ENCODE peak calls at places on chromosome 6, in five cellular contexts. U is glutamatergic neuron, I is EL, K is uterus, B is NCI-H748 treated with DMSO at 0.1 percent for 48 hours. E is an unnamed sample.

GRCh38 chr6:29965873-29966601 is 23.7 kb downstream of the HLA-A start:
- DNase-seq in B (peak; percentile 75), I (peak; percentile 61), U (peak; percentile 49), K (peak; percentile 73), E (peak; percentile 93)

GRCh38 chr6:2857580-2858337 is 16.1 kb upstream of the SERPINB1 start:
- DNase-seq in B (no peak), I (peak; percentile 78), K (no peak), U (no peak), E (peak; percentile 85)

GRCh38 chr6:16849280-16850210 is 88.3 kb upstream of the ATXN1 start:
- DNase-seq in K (no peak), I (peak; percentile 62), B (peak; percentile 90), U (no peak), E (peak; percentile 87)

GRCh38 chr6:143928853-143929252 is 64.6 kb downstream of the ZC2HC1B start:
- DNase-seq in B (no peak), K (no peak), U (no peak), I (no peak), E (no peak)

GRCh38 chr6:116158641-116159040 is 32.7 kb upstream of the COL10A1 start:
- DNase-seq in K (no peak), I (peak; percentile 23), B (no peak), U (no peak), E (peak; percentile 49)

GRCh38 chr6:70210462-70210861 is 92.4 kb downstream of the COL9A1 start:
- DNase-seq in I (no peak), K (no peak), B (no peak), U (no peak), E (no peak)

GRCh38 chr6:139303176-139303575 is 11.4 kb upstream of the TXLNB start:
- DNase-seq in U (no peak), I (no peak), B (no peak), K (no peak), E (no peak)

GRCh38 chr6:139378882-139379341 is 4.5 kb upstream of the CITED2 start:
- DNase-seq in I (peak; percentile 57), U (no peak), B (no peak), K (no peak), E (peak; percentile 53)

GRCh38 chr6:135094403-135094821 is 39.8 kb upstream of the HBS1L start:
- DNase-seq in I (peak; percentile 14), K (no peak), B (no peak), U (no peak), E (peak; percentile 32)

GRCh38 chr6:66578362-66578761 is 871.3 kb upstream of the EYS start:
- DNase-seq in U (no peak), I (no peak), B (no peak), K (no peak), E (no peak)

GRCh38 chr6:138610816-138611215 is 111.5 kb upstream of the NHSL1 start:
- DNase-seq in B (no peak), I (no peak), U (no peak), K (no peak), E (no peak)

GRCh38 chr6:91082311-91082803 is 495.5 kb upstream of the MAP3K7 start:
- DNase-seq in I (no peak), B (no peak), U (peak; percentile 15), K (no peak), E (peak; percentile 38)

GRCh38 chr6:121216928-121217327 is 117.4 kb downstream of the TBC1D32 start:
- DNase-seq in U (no peak), B (no peak), I (peak; percentile 7), K (no peak), E (peak; percentile 48)

GRCh38 chr6:84707161-84707560 is 57.2 kb downstream of the TBX18 start:
- DNase-seq in B (no peak), U (no peak), K (no peak), I (no peak), E (peak; percentile 28)

GRCh38 chr6:36979343-36979742 is 6.7 kb downstream of the MTCH1 start:
- DNase-seq in I (peak; percentile 30), U (no peak), B (no peak), K (peak; percentile 61), E (no peak)

GRCh38 chr6:108727966-108728730 is 120.1 kb upstream of the ARMC2 start:
- DNase-seq in B (no peak), K (no peak), U (no peak), I (no peak), E (no peak)

GRCh38 chr6:2909718-2910117 is 6.6 kb upstream of the SERPINB9 start:
- DNase-seq in B (no peak), I (peak; percentile 39), K (no peak), U (no peak), E (no peak)

E was measured in RPMI7951.